ENCODE peak calls at places on chromosome 20, in five cellular contexts. One of them, this sample, is unnamed.

GRCh38 chr20:43849496-43850197 is 65.0 kb upstream of the TOX2 start:
- DNase-seq in AG09319: peak; percentile 55
- DNase-seq in GM03348: peak; percentile 42
- DNase-seq in cardiac muscle cell: peak; percentile 54
- DNase-seq in left cardiac atrium: no peak
- DNase-seq in this sample: no peak

GRCh38 chr20:54194724-54195438 is 13.0 kb upstream of the PFDN4 start:
- DNase-seq in AG09319: no peak
- DNase-seq in GM03348: no peak
- DNase-seq in cardiac muscle cell: peak; percentile 5
- DNase-seq in left cardiac atrium: no peak
- DNase-seq in this sample: no peak

GRCh38 chr20:45366631-45367030 is 3.7 kb downstream of the SYS1 start:
- DNase-seq in AG09319: no peak
- DNase-seq in GM03348: no peak
- DNase-seq in cardiac muscle cell: no peak
- DNase-seq in left cardiac atrium: no peak
- DNase-seq in this sample: no peak

GRCh38 chr20:35111141-35111888 is 18.7 kb upstream of the TRPC4AP start:
- DNase-seq in AG09319: no peak
- DNase-seq in GM03348: peak; percentile 86
- DNase-seq in cardiac muscle cell: peak; percentile 64
- DNase-seq in left cardiac atrium: no peak
- DNase-seq in this sample: no peak

GRCh38 chr20:57394087-57395082 is 3.2 kb downstream of the RBM38 start:
- DNase-seq in AG09319: no peak
- DNase-seq in GM03348: no peak
- DNase-seq in cardiac muscle cell: no peak
- DNase-seq in left cardiac atrium: peak; percentile 22
- DNase-seq in this sample: no peak

GRCh38 chr20:61814726-61815125 is 251.0 kb downstream of the TAF4 start:
- DNase-seq in AG09319: no peak
- DNase-seq in GM03348: no peak
- DNase-seq in cardiac muscle cell: no peak
- DNase-seq in left cardiac atrium: no peak
- DNase-seq in this sample: no peak

GRCh38 chr20:25020901-25021301 is 28.4 kb upstream of the APMAP start:
- DNase-seq in AG09319: no peak
- DNase-seq in GM03348: no peak
- DNase-seq in cardiac muscle cell: no peak
- DNase-seq in left cardiac atrium: peak; percentile 12
- DNase-seq in this sample: no peak

GRCh38 chr20:43349841-43350240 is 107.9 kb upstream of the SRSF6 start:
- DNase-seq in AG09319: no peak
- DNase-seq in GM03348: no peak
- DNase-seq in cardiac muscle cell: no peak
- DNase-seq in left cardiac atrium: no peak
- DNase-seq in this sample: no peak

GRCh38 chr20:15763344-15763743 is 809.9 kb downstream of the KIF16B start:
- DNase-seq in AG09319: no peak
- DNase-seq in GM03348: no peak
- DNase-seq in cardiac muscle cell: no peak
- DNase-seq in left cardiac atrium: no peak
- DNase-seq in this sample: no peak

GRCh38 chr20:31934968-31935764 is 16.7 kb downstream of the PDRG1 start:
- DNase-seq in AG09319: no peak
- DNase-seq in GM03348: no peak
- DNase-seq in cardiac muscle cell: no peak
- DNase-seq in left cardiac atrium: no peak
- DNase-seq in this sample: no peak

GRCh38 chr20:46402236-46402886 is 4.1 kb downstream of the ELMO2 start:
- DNase-seq in AG09319: no peak
- DNase-seq in GM03348: peak; percentile 26
- DNase-seq in cardiac muscle cell: peak; percentile 13
- DNase-seq in left cardiac atrium: no peak
- DNase-seq in this sample: no peak

GRCh38 chr20:17635846-17636245 is 46.2 kb downstream of the RRBP1 start:
- DNase-seq in AG09319: no peak
- DNase-seq in GM03348: peak; percentile 27
- DNase-seq in cardiac muscle cell: peak; percentile 46
- DNase-seq in left cardiac atrium: no peak
- DNase-seq in this sample: no peak

GRCh38 chr20:48721324-48722001 is 106.3 kb downstream of the PREX1 start:
- DNase-seq in AG09319: no peak
- DNase-seq in GM03348: no peak
- DNase-seq in cardiac muscle cell: peak; percentile 23
- DNase-seq in left cardiac atrium: no peak
- DNase-seq in this sample: no peak

GRCh38 chr20:41142914-41143313 is 5.6 kb downstream of the PLCG1 start:
- DNase-seq in AG09319: no peak
- DNase-seq in GM03348: no peak
- DNase-seq in cardiac muscle cell: no peak
- DNase-seq in left cardiac atrium: no peak
- DNase-seq in this sample: no peak

GRCh38 chr20:45308078-45308778 is at the start of gene MATN4:
- DNase-seq in AG09319: no peak
- DNase-seq in GM03348: peak; percentile 48
- DNase-seq in cardiac muscle cell: no peak
- DNase-seq in left cardiac atrium: no peak
- DNase-seq in this sample: no peak

GRCh38 chr20:49964964-49965780 is 17.6 kb upstream of the SNAI1 start:
- DNase-seq in AG09319: no peak
- DNase-seq in GM03348: no peak
- DNase-seq in cardiac muscle cell: peak; percentile 51
- DNase-seq in left cardiac atrium: no peak
- DNase-seq in this sample: no peak